ENCODE peak calls at places on chromosomes 4 and X, in ten cellular contexts. One of them, this sample, is unnamed.

GRCh38 chr4:109434007-109434792 is 585 bp downstream of the SEC24B start:
- DNase-seq in T-cell: no peak
- DNase-seq in SK-N-DZ: no peak
- DNase-seq in GM04504: no peak
- DNase-seq in left ventricle myocardium inferior: peak; percentile 44
- DNase-seq in GM03348: peak; percentile 50
- DNase-seq in suprapubic skin: peak; percentile 70
- DNase-seq in cardiac fibroblast: peak; percentile 22
- DNase-seq in left kidney: peak; percentile 70
- DNase-seq in activated CD4-positive, alpha-beta T cell treated with anti-CD3 and anti-CD28 coated beads for 1 hour: no peak
- DNase-seq in this sample: no peak

GRCh38 chr4:75891611-75892010 is 10.6 kb downstream of the PPEF2 start:
- DNase-seq in T-cell: no peak
- DNase-seq in SK-N-DZ: no peak
- DNase-seq in GM04504: no peak
- DNase-seq in left ventricle myocardium inferior: no peak
- DNase-seq in GM03348: no peak
- DNase-seq in suprapubic skin: no peak
- DNase-seq in cardiac fibroblast: no peak
- DNase-seq in left kidney: no peak
- DNase-seq in activated CD4-positive, alpha-beta T cell treated with anti-CD3 and anti-CD28 coated beads for 1 hour: no peak
- DNase-seq in this sample: no peak

GRCh38 chr4:69071286-69071685 is 25.0 kb upstream of the UGT2B7 start:
- DNase-seq in T-cell: no peak
- DNase-seq in SK-N-DZ: no peak
- DNase-seq in GM04504: no peak
- DNase-seq in left ventricle myocardium inferior: no peak
- DNase-seq in GM03348: no peak
- DNase-seq in suprapubic skin: no peak
- DNase-seq in cardiac fibroblast: no peak
- DNase-seq in left kidney: no peak
- DNase-seq in activated CD4-positive, alpha-beta T cell treated with anti-CD3 and anti-CD28 coated beads for 1 hour: no peak
- DNase-seq in this sample: no peak

GRCh38 chr4:146119845-146120404 is 55.6 kb upstream of the LSM6 start:
- DNase-seq in T-cell: no peak
- DNase-seq in SK-N-DZ: no peak
- DNase-seq in GM04504: no peak
- DNase-seq in left ventricle myocardium inferior: no peak
- DNase-seq in GM03348: no peak
- DNase-seq in suprapubic skin: no peak
- DNase-seq in cardiac fibroblast: no peak
- DNase-seq in left kidney: no peak
- DNase-seq in activated CD4-positive, alpha-beta T cell treated with anti-CD3 and anti-CD28 coated beads for 1 hour: no peak
- DNase-seq in this sample: no peak

GRCh38 chr4:185590982-185591381 is 55.7 kb upstream of the PDLIM3 start:
- DNase-seq in T-cell: no peak
- DNase-seq in SK-N-DZ: no peak
- DNase-seq in GM04504: no peak
- DNase-seq in left ventricle myocardium inferior: no peak
- DNase-seq in GM03348: no peak
- DNase-seq in suprapubic skin: no peak
- DNase-seq in cardiac fibroblast: no peak
- DNase-seq in left kidney: no peak
- DNase-seq in activated CD4-positive, alpha-beta T cell treated with anti-CD3 and anti-CD28 coated beads for 1 hour: no peak
- DNase-seq in this sample: no peak

GRCh38 chr4:123444298-123444731 is 47.7 kb downstream of the SPRY1 start:
- DNase-seq in T-cell: peak; percentile 6
- DNase-seq in SK-N-DZ: peak; percentile 28
- DNase-seq in GM04504: no peak
- DNase-seq in left ventricle myocardium inferior: peak; percentile 43
- DNase-seq in GM03348: peak; percentile 32
- DNase-seq in suprapubic skin: no peak
- DNase-seq in cardiac fibroblast: peak; percentile 66
- DNase-seq in left kidney: peak; percentile 96
- DNase-seq in activated CD4-positive, alpha-beta T cell treated with anti-CD3 and anti-CD28 coated beads for 1 hour: no peak
- DNase-seq in this sample: no peak

GRCh38 chr4:23425570-23425969 is 464.3 kb downstream of the PPARGC1A start:
- DNase-seq in T-cell: no peak
- DNase-seq in SK-N-DZ: no peak
- DNase-seq in GM04504: no peak
- DNase-seq in left ventricle myocardium inferior: no peak
- DNase-seq in GM03348: no peak
- DNase-seq in suprapubic skin: no peak
- DNase-seq in cardiac fibroblast: no peak
- DNase-seq in left kidney: no peak
- DNase-seq in activated CD4-positive, alpha-beta T cell treated with anti-CD3 and anti-CD28 coated beads for 1 hour: no peak
- DNase-seq in this sample: no peak

GRCh38 chr4:100519205-100519604 is 1.4 kb upstream of the EMCN start:
- DNase-seq in T-cell: no peak
- DNase-seq in SK-N-DZ: no peak
- DNase-seq in GM04504: no peak
- DNase-seq in left ventricle myocardium inferior: no peak
- DNase-seq in GM03348: no peak
- DNase-seq in suprapubic skin: no peak
- DNase-seq in cardiac fibroblast: peak; percentile 18
- DNase-seq in left kidney: no peak
- DNase-seq in activated CD4-positive, alpha-beta T cell treated with anti-CD3 and anti-CD28 coated beads for 1 hour: no peak
- DNase-seq in this sample: no peak

GRCh38 chr4:64144994-64145393 is 264.3 kb downstream of the TECRL start:
- DNase-seq in T-cell: no peak
- DNase-seq in SK-N-DZ: peak; percentile 5
- DNase-seq in GM04504: no peak
- DNase-seq in left ventricle myocardium inferior: no peak
- DNase-seq in GM03348: no peak
- DNase-seq in suprapubic skin: no peak
- DNase-seq in cardiac fibroblast: no peak
- DNase-seq in left kidney: no peak
- DNase-seq in activated CD4-positive, alpha-beta T cell treated with anti-CD3 and anti-CD28 coated beads for 1 hour: no peak
- DNase-seq in this sample: no peak

GRCh38 chrX:30957753-30958152 is 68.7 kb upstream of the TAB3 start:
- DNase-seq in T-cell: no peak
- DNase-seq in SK-N-DZ: no peak
- DNase-seq in GM04504: peak; percentile 33
- DNase-seq in left ventricle myocardium inferior: no peak
- DNase-seq in GM03348: peak; percentile 50
- DNase-seq in suprapubic skin: no peak
- DNase-seq in cardiac fibroblast: peak; percentile 50
- DNase-seq in left kidney: peak; percentile 1
- DNase-seq in activated CD4-positive, alpha-beta T cell treated with anti-CD3 and anti-CD28 coated beads for 1 hour: no peak
- DNase-seq in this sample: peak; percentile 40

GRCh38 chr4:78627966-78628678 is 76.6 kb downstream of the ANXA3 start:
- DNase-seq in T-cell: no peak
- DNase-seq in SK-N-DZ: no peak
- DNase-seq in GM04504: no peak
- DNase-seq in left ventricle myocardium inferior: no peak
- DNase-seq in GM03348: no peak
- DNase-seq in suprapubic skin: no peak
- DNase-seq in cardiac fibroblast: no peak
- DNase-seq in left kidney: no peak
- DNase-seq in activated CD4-positive, alpha-beta T cell treated with anti-CD3 and anti-CD28 coated beads for 1 hour: no peak
- DNase-seq in this sample: no peak

GRCh38 chr4:168917150-168917779 is 92.8 kb downstream of the CBR4 start:
- DNase-seq in T-cell: no peak
- DNase-seq in SK-N-DZ: peak; percentile 29
- DNase-seq in GM04504: no peak
- DNase-seq in left ventricle myocardium inferior: no peak
- DNase-seq in GM03348: peak; percentile 67
- DNase-seq in suprapubic skin: no peak
- DNase-seq in cardiac fibroblast: peak; percentile 78
- DNase-seq in left kidney: peak; percentile 66
- DNase-seq in activated CD4-positive, alpha-beta T cell treated with anti-CD3 and anti-CD28 coated beads for 1 hour: no peak
- DNase-seq in this sample: no peak

GRCh38 chr4:4425696-4426095 is 38.8 kb downstream of the NSG1 start:
- DNase-seq in T-cell: no peak
- DNase-seq in SK-N-DZ: no peak
- DNase-seq in GM04504: no peak
- DNase-seq in left ventricle myocardium inferior: no peak
- DNase-seq in GM03348: no peak
- DNase-seq in suprapubic skin: no peak
- DNase-seq in cardiac fibroblast: no peak
- DNase-seq in left kidney: no peak
- DNase-seq in activated CD4-positive, alpha-beta T cell treated with anti-CD3 and anti-CD28 coated beads for 1 hour: no peak
- DNase-seq in this sample: no peak

GRCh38 chr4:110132822-110133719 is 65.3 kb downstream of the ELOVL6 start:
- DNase-seq in T-cell: no peak
- DNase-seq in SK-N-DZ: no peak
- DNase-seq in GM04504: no peak
- DNase-seq in left ventricle myocardium inferior: no peak
- DNase-seq in GM03348: no peak
- DNase-seq in suprapubic skin: no peak
- DNase-seq in cardiac fibroblast: no peak
- DNase-seq in left kidney: no peak
- DNase-seq in activated CD4-positive, alpha-beta T cell treated with anti-CD3 and anti-CD28 coated beads for 1 hour: no peak
- DNase-seq in this sample: no peak

GRCh38 chr4:112982677-112983076 is 66.8 kb upstream of the ANK2 start:
- DNase-seq in T-cell: no peak
- DNase-seq in SK-N-DZ: no peak
- DNase-seq in GM04504: no peak
- DNase-seq in left ventricle myocardium inferior: no peak
- DNase-seq in GM03348: peak; percentile 12
- DNase-seq in suprapubic skin: no peak
- DNase-seq in cardiac fibroblast: peak; percentile 13
- DNase-seq in left kidney: no peak
- DNase-seq in activated CD4-positive, alpha-beta T cell treated with anti-CD3 and anti-CD28 coated beads for 1 hour: no peak
- DNase-seq in this sample: no peak

GRCh38 chrX:107654778-107655761 is 26.8 kb downstream of the PRPS1 start:
- DNase-seq in T-cell: peak; percentile 65
- DNase-seq in SK-N-DZ: peak; percentile 37
- DNase-seq in GM04504: peak; percentile 67
- DNase-seq in left ventricle myocardium inferior: peak; percentile 49
- DNase-seq in GM03348: peak; percentile 66
- DNase-seq in suprapubic skin: peak; percentile 75
- DNase-seq in cardiac fibroblast: peak; percentile 96
- DNase-seq in left kidney: peak; percentile 87
- DNase-seq in activated CD4-positive, alpha-beta T cell treated with anti-CD3 and anti-CD28 coated beads for 1 hour: peak; percentile 44
- DNase-seq in this sample: no peak

GRCh38 chr4:53633608-53634007 is 42.3 kb upstream of the LNX1 start:
- DNase-seq in T-cell: no peak
- DNase-seq in SK-N-DZ: no peak
- DNase-seq in GM04504: peak; percentile 52
- DNase-seq in left ventricle myocardium inferior: no peak
- DNase-seq in GM03348: peak; percentile 63
- DNase-seq in suprapubic skin: no peak
- DNase-seq in cardiac fibroblast: peak; percentile 65
- DNase-seq in left kidney: no peak
- DNase-seq in activated CD4-positive, alpha-beta T cell treated with anti-CD3 and anti-CD28 coated beads for 1 hour: no peak
- DNase-seq in this sample: peak; percentile 46

GRCh38 chr4:145061325-145061920 is 36.6 kb downstream of the ANAPC10 start:
- DNase-seq in T-cell: no peak
- DNase-seq in SK-N-DZ: peak; percentile 41
- DNase-seq in GM04504: no peak
- DNase-seq in left ventricle myocardium inferior: no peak
- DNase-seq in GM03348: peak; percentile 37
- DNase-seq in suprapubic skin: no peak
- DNase-seq in cardiac fibroblast: peak; percentile 82
- DNase-seq in left kidney: peak; percentile 64
- DNase-seq in activated CD4-positive, alpha-beta T cell treated with anti-CD3 and anti-CD28 coated beads for 1 hour: no peak
- DNase-seq in this sample: no peak

GRCh38 chrX:12614266-12614665 is 176.9 kb upstream of the PRPS2 start:
- DNase-seq in T-cell: no peak
- DNase-seq in SK-N-DZ: no peak
- DNase-seq in GM04504: no peak
- DNase-seq in left ventricle myocardium inferior: no peak
- DNase-seq in GM03348: no peak
- DNase-seq in suprapubic skin: no peak
- DNase-seq in cardiac fibroblast: no peak
- DNase-seq in left kidney: no peak
- DNase-seq in activated CD4-positive, alpha-beta T cell treated with anti-CD3 and anti-CD28 coated beads for 1 hour: no peak
- DNase-seq in this sample: no peak

GRCh38 chrX:142686653-142687283 is 339.0 kb upstream of the SPANXN4 start:
- DNase-seq in T-cell: no peak
- DNase-seq in SK-N-DZ: no peak
- DNase-seq in GM04504: no peak
- DNase-seq in left ventricle myocardium inferior: no peak
- DNase-seq in GM03348: no peak
- DNase-seq in suprapubic skin: no peak
- DNase-seq in cardiac fibroblast: no peak
- DNase-seq in left kidney: no peak
- DNase-seq in activated CD4-positive, alpha-beta T cell treated with anti-CD3 and anti-CD28 coated beads for 1 hour: no peak
- DNase-seq in this sample: no peak

GRCh38 chr4:4446434-4446833 is 59.5 kb downstream of the NSG1 start:
- DNase-seq in T-cell: no peak
- DNase-seq in SK-N-DZ: no peak
- DNase-seq in GM04504: no peak
- DNase-seq in left ventricle myocardium inferior: no peak
- DNase-seq in GM03348: peak; percentile 32
- DNase-seq in suprapubic skin: no peak
- DNase-seq in cardiac fibroblast: peak; percentile 28
- DNase-seq in left kidney: no peak
- DNase-seq in activated CD4-positive, alpha-beta T cell treated with anti-CD3 and anti-CD28 coated beads for 1 hour: no peak
- DNase-seq in this sample: peak; percentile 21

GRCh38 chr4:86481429-86481828 is 112.7 kb upstream of the PTPN13 start:
- DNase-seq in T-cell: no peak
- DNase-seq in SK-N-DZ: no peak
- DNase-seq in GM04504: no peak
- DNase-seq in left ventricle myocardium inferior: no peak
- DNase-seq in GM03348: no peak
- DNase-seq in suprapubic skin: no peak
- DNase-seq in cardiac fibroblast: no peak
- DNase-seq in left kidney: no peak
- DNase-seq in activated CD4-positive, alpha-beta T cell treated with anti-CD3 and anti-CD28 coated beads for 1 hour: no peak
- DNase-seq in this sample: no peak

GRCh38 chr4:986949-987688 is at the start of gene IDUA:
- DNase-seq in T-cell: peak; percentile 82
- DNase-seq in SK-N-DZ: peak; percentile 48
- DNase-seq in GM04504: no peak
- DNase-seq in left ventricle myocardium inferior: peak; percentile 84
- DNase-seq in GM03348: peak; percentile 96
- DNase-seq in suprapubic skin: peak; percentile 90
- DNase-seq in cardiac fibroblast: peak; percentile 61
- DNase-seq in left kidney: peak; percentile 95
- DNase-seq in activated CD4-positive, alpha-beta T cell treated with anti-CD3 and anti-CD28 coated beads for 1 hour: peak; percentile 79
- DNase-seq in this sample: no peak

GRCh38 chr4:76363556-76364290 is 57.2 kb downstream of the STBD1 start:
- DNase-seq in T-cell: no peak
- DNase-seq in SK-N-DZ: no peak
- DNase-seq in GM04504: no peak
- DNase-seq in left ventricle myocardium inferior: no peak
- DNase-seq in GM03348: peak; percentile 9
- DNase-seq in suprapubic skin: no peak
- DNase-seq in cardiac fibroblast: peak; percentile 42
- DNase-seq in left kidney: no peak
- DNase-seq in activated CD4-positive, alpha-beta T cell treated with anti-CD3 and anti-CD28 coated beads for 1 hour: no peak
- DNase-seq in this sample: no peak

GRCh38 chrX:103063191-103063845 is 653 bp downstream of the BEX1 start:
- DNase-seq in T-cell: no peak
- DNase-seq in SK-N-DZ: peak; percentile 50
- DNase-seq in GM04504: peak; percentile 5
- DNase-seq in left ventricle myocardium inferior: no peak
- DNase-seq in GM03348: peak; percentile 42
- DNase-seq in suprapubic skin: no peak
- DNase-seq in cardiac fibroblast: peak; percentile 48
- DNase-seq in left kidney: peak; percentile 87
- DNase-seq in activated CD4-positive, alpha-beta T cell treated with anti-CD3 and anti-CD28 coated beads for 1 hour: no peak
- DNase-seq in this sample: no peak

This sample was measured in GM04503.